ENCODE peak calls at places on chromosomes 7 and 10, in six cellular contexts. One of them, this sample, is unnamed.

GRCh38 chr10:111158601-111159000 is 81.8 kb downstream of the ADRA2A start:
- DNase-seq in colonic mucosa: no peak
- DNase-seq in fibroblast of lung: no peak
- DNase-seq in HCT116: no peak
- DNase-seq in IMR-90: no peak
- DNase-seq in PC-3: no peak
- DNase-seq in this sample: no peak

GRCh38 chr7:147829021-147829420 is 761.5 kb upstream of the C7orf33 start:
- DNase-seq in colonic mucosa: no peak
- DNase-seq in fibroblast of lung: no peak
- DNase-seq in HCT116: no peak
- DNase-seq in IMR-90: no peak
- DNase-seq in PC-3: no peak
- DNase-seq in this sample: no peak

GRCh38 chr7:27168265-27168947 is 3.1 kb upstream of the HOXA9 start:
- DNase-seq in colonic mucosa: peak
- DNase-seq in fibroblast of lung: no peak
- DNase-seq in HCT116: no peak
- DNase-seq in IMR-90: no peak
- DNase-seq in PC-3: peak
- DNase-seq in this sample: peak

GRCh38 chr10:82942572-82943091 is 1067.6 kb downstream of the NRG3 start:
- DNase-seq in colonic mucosa: no peak
- DNase-seq in fibroblast of lung: peak
- DNase-seq in HCT116: no peak
- DNase-seq in IMR-90: no peak
- DNase-seq in PC-3: no peak
- DNase-seq in this sample: peak

GRCh38 chr7:22393825-22394458 is 37.0 kb upstream of the RAPGEF5 start:
- DNase-seq in colonic mucosa: no peak
- DNase-seq in fibroblast of lung: no peak
- DNase-seq in HCT116: no peak
- DNase-seq in IMR-90: peak
- DNase-seq in PC-3: no peak
- DNase-seq in this sample: no peak

GRCh38 chr7:82167568-82168314 is 275.8 kb downstream of the CACNA2D1 start:
- DNase-seq in colonic mucosa: no peak
- DNase-seq in fibroblast of lung: no peak
- DNase-seq in HCT116: no peak
- DNase-seq in IMR-90: no peak
- DNase-seq in PC-3: no peak
- DNase-seq in this sample: no peak

GRCh38 chr10:10911471-10911921 is 106.2 kb upstream of the CELF2 start:
- DNase-seq in colonic mucosa: peak
- DNase-seq in fibroblast of lung: peak
- DNase-seq in HCT116: no peak
- DNase-seq in IMR-90: peak
- DNase-seq in PC-3: peak
- DNase-seq in this sample: peak

GRCh38 chr7:42085531-42085930 is 151.5 kb downstream of the GLI3 start:
- DNase-seq in colonic mucosa: no peak
- DNase-seq in fibroblast of lung: no peak
- DNase-seq in HCT116: no peak
- DNase-seq in IMR-90: no peak
- DNase-seq in PC-3: no peak
- DNase-seq in this sample: no peak

GRCh38 chr10:96387601-96388000 is 28.8 kb upstream of the OPALIN start:
- DNase-seq in colonic mucosa: no peak
- DNase-seq in fibroblast of lung: no peak
- DNase-seq in HCT116: no peak
- DNase-seq in IMR-90: no peak
- DNase-seq in PC-3: no peak
- DNase-seq in this sample: no peak

GRCh38 chr10:15787426-15787825 is 67.7 kb upstream of the ITGA8 start:
- DNase-seq in colonic mucosa: no peak
- DNase-seq in fibroblast of lung: no peak
- DNase-seq in HCT116: no peak
- DNase-seq in IMR-90: no peak
- DNase-seq in PC-3: no peak
- DNase-seq in this sample: no peak

GRCh38 chr7:42456267-42456666 is 219.3 kb upstream of the GLI3 start:
- DNase-seq in colonic mucosa: no peak
- DNase-seq in fibroblast of lung: no peak
- DNase-seq in HCT116: no peak
- DNase-seq in IMR-90: no peak
- DNase-seq in PC-3: no peak
- DNase-seq in this sample: no peak

GRCh38 chr10:76114556-76114955 is 683.1 kb downstream of the LRMDA start:
- DNase-seq in colonic mucosa: no peak
- DNase-seq in fibroblast of lung: no peak
- DNase-seq in HCT116: no peak
- DNase-seq in IMR-90: no peak
- DNase-seq in PC-3: peak
- DNase-seq in this sample: no peak

GRCh38 chr7:142859829-142860228 is 5.0 kb downstream of the EPHB6 start:
- DNase-seq in colonic mucosa: no peak
- DNase-seq in fibroblast of lung: peak
- DNase-seq in HCT116: no peak
- DNase-seq in IMR-90: peak
- DNase-seq in PC-3: peak
- DNase-seq in this sample: no peak

GRCh38 chr7:120360918-120361317 is 87.9 kb downstream of the KCND2 start:
- DNase-seq in colonic mucosa: no peak
- DNase-seq in fibroblast of lung: no peak
- DNase-seq in HCT116: no peak
- DNase-seq in IMR-90: no peak
- DNase-seq in PC-3: no peak
- DNase-seq in this sample: no peak

GRCh38 chr10:70284542-70285150 is 842 bp upstream of the NPFFR1 start:
- DNase-seq in colonic mucosa: no peak
- DNase-seq in fibroblast of lung: no peak
- DNase-seq in HCT116: no peak
- DNase-seq in IMR-90: no peak
- DNase-seq in PC-3: no peak
- DNase-seq in this sample: no peak

GRCh38 chr7:7416031-7416968 is 119.4 kb downstream of the COL28A1 start:
- DNase-seq in colonic mucosa: peak
- DNase-seq in fibroblast of lung: peak
- DNase-seq in HCT116: no peak
- DNase-seq in IMR-90: peak
- DNase-seq in PC-3: peak
- DNase-seq in this sample: no peak

GRCh38 chr10:11879387-11880168 is 56.4 kb downstream of the PROSER2 start:
- DNase-seq in colonic mucosa: no peak
- DNase-seq in fibroblast of lung: no peak
- DNase-seq in HCT116: no peak
- DNase-seq in IMR-90: no peak
- DNase-seq in PC-3: no peak
- DNase-seq in this sample: peak

GRCh38 chr10:17805921-17806577 is 3.1 kb upstream of the MRC1 start:
- DNase-seq in colonic mucosa: no peak
- DNase-seq in fibroblast of lung: no peak
- DNase-seq in HCT116: peak
- DNase-seq in IMR-90: no peak
- DNase-seq in PC-3: peak
- DNase-seq in this sample: no peak

GRCh38 chr7:3722396-3722846 is 421.4 kb downstream of the SDK1 start:
- DNase-seq in colonic mucosa: no peak
- DNase-seq in fibroblast of lung: peak
- DNase-seq in HCT116: peak
- DNase-seq in IMR-90: peak
- DNase-seq in PC-3: no peak
- DNase-seq in this sample: peak

GRCh38 chr7:18792866-18793595 is 297.5 kb downstream of the HDAC9 start:
- DNase-seq in colonic mucosa: no peak
- DNase-seq in fibroblast of lung: peak
- DNase-seq in HCT116: no peak
- DNase-seq in IMR-90: peak
- DNase-seq in PC-3: no peak
- DNase-seq in this sample: no peak

GRCh38 chr10:133324857-133325260 is 11.8 kb downstream of the CALY start:
- DNase-seq in colonic mucosa: no peak
- DNase-seq in fibroblast of lung: no peak
- DNase-seq in HCT116: no peak
- DNase-seq in IMR-90: no peak
- DNase-seq in PC-3: no peak
- DNase-seq in this sample: peak

GRCh38 chr7:74625446-74625845 is 32.1 kb upstream of the GTF2I start:
- DNase-seq in colonic mucosa: no peak
- DNase-seq in fibroblast of lung: peak
- DNase-seq in HCT116: no peak
- DNase-seq in IMR-90: peak
- DNase-seq in PC-3: peak
- DNase-seq in this sample: no peak

GRCh38 chr7:4612237-4612636 is 69.9 kb upstream of the FOXK1 start:
- DNase-seq in colonic mucosa: no peak
- DNase-seq in fibroblast of lung: no peak
- DNase-seq in HCT116: no peak
- DNase-seq in IMR-90: no peak
- DNase-seq in PC-3: no peak
- DNase-seq in this sample: peak

GRCh38 chr7:29878081-29878688 is 71.9 kb downstream of the WIPF3 start:
- DNase-seq in colonic mucosa: no peak
- DNase-seq in fibroblast of lung: peak
- DNase-seq in HCT116: no peak
- DNase-seq in IMR-90: peak
- DNase-seq in PC-3: peak
- DNase-seq in this sample: no peak

GRCh38 chr10:66747451-66747850 is 178.4 kb upstream of the LRRTM3 start:
- DNase-seq in colonic mucosa: no peak
- DNase-seq in fibroblast of lung: peak
- DNase-seq in HCT116: peak
- DNase-seq in IMR-90: peak
- DNase-seq in PC-3: peak
- DNase-seq in this sample: no peak

GRCh38 chr10:33333260-33334169 is 952 bp downstream of the NRP1 start:
- DNase-seq in colonic mucosa: peak
- DNase-seq in fibroblast of lung: no peak
- DNase-seq in HCT116: no peak
- DNase-seq in IMR-90: no peak
- DNase-seq in PC-3: peak
- DNase-seq in this sample: no peak

GRCh38 chr7:87599336-87599735 is 1.3 kb downstream of the ABCB1 start:
- DNase-seq in colonic mucosa: peak
- DNase-seq in fibroblast of lung: no peak
- DNase-seq in HCT116: no peak
- DNase-seq in IMR-90: no peak
- DNase-seq in PC-3: no peak
- DNase-seq in this sample: peak

DNA sequence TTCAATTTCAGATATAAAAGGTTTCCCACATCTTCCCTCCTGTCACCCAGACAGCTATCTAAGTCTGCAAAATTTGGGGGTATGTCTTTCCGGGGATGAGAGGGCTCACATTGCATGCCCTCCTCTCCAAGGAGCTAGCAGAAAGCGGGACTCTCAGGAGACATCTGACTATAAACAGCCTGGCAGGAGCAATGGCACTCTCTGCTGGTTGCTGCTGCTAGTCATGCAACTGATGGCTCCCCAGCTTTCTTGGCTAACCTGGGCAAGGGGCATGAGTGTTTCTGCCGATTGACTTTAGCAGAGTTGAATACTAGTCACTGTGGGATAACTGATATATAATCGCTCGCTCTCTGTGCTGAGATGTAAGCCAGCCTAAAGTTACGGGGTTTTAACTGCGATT is 12.0 kb downstream of the TBX20 start:
- DNase-seq in colonic mucosa: no peak
- DNase-seq in fibroblast of lung: no peak
- DNase-seq in HCT116: no peak
- DNase-seq in IMR-90: no peak
- DNase-seq in PC-3: peak
- DNase-seq in this sample: no peak
- TF ChIP-seq CTCF in colonic mucosa: no peak
- TF ChIP-seq CTCF in fibroblast of lung: no peak
- TF ChIP-seq CTCF in HCT116: peak
- TF ChIP-seq CTCF in IMR-90: no peak
- TF ChIP-seq CTCF in PC-3: no peak
- TF ChIP-seq CTCF in this sample: no peak

GRCh38 chr7:141072548-141073172 is 1.2 kb upstream of the TMEM178B start:
- DNase-seq in colonic mucosa: no peak
- DNase-seq in fibroblast of lung: peak
- DNase-seq in HCT116: no peak
- DNase-seq in IMR-90: peak
- DNase-seq in PC-3: peak
- DNase-seq in this sample: peak
- H3K9ac ChIP-seq in colonic mucosa: peak
- H3K9ac ChIP-seq in fibroblast of lung: no peak
- H3K9ac ChIP-seq in HCT116: no peak
- H3K9ac ChIP-seq in IMR-90: no peak
- H3K9ac ChIP-seq in PC-3: no peak
- H3K9ac ChIP-seq in this sample: no peak

DNA sequence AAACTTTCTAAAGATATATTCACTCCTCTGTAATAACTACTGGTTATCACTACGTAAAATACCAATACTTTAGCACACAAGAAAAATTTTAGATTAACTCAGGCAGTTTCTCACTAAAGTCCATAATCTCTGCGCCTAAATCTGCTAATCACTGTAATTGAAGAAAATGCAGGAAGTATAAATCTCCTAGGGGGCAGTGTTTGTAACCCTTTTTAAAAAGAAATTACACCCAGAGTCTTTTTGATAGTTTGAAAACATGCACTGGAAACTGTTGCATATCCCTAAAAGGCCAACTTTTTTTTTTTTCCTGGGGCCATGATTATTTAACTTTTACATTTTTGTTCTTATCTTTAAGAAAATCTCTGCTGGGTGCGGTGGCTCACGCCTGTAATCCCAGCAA is 209.6 kb downstream of the KIAA1217 start:
- DNase-seq in colonic mucosa: no peak
- DNase-seq in fibroblast of lung: peak
- DNase-seq in HCT116: no peak
- DNase-seq in IMR-90: no peak
- DNase-seq in PC-3: peak
- DNase-seq in this sample: no peak
- TF ChIP-seq CTCF in colonic mucosa: no peak
- TF ChIP-seq CTCF in fibroblast of lung: no peak
- TF ChIP-seq CTCF in HCT116: peak
- TF ChIP-seq CTCF in IMR-90: peak
- TF ChIP-seq CTCF in PC-3: peak
- TF ChIP-seq CTCF in this sample: peak

GRCh38 chr10:43252166-43252784 is 14.6 kb downstream of the RASGEF1A start:
- DNase-seq in colonic mucosa: peak
- DNase-seq in fibroblast of lung: no peak
- DNase-seq in HCT116: no peak
- DNase-seq in IMR-90: no peak
- DNase-seq in PC-3: no peak
- DNase-seq in this sample: peak

GRCh38 chr10:43249962-43250624 is 16.8 kb downstream of the RASGEF1A start:
- DNase-seq in colonic mucosa: no peak
- DNase-seq in fibroblast of lung: no peak
- DNase-seq in HCT116: no peak
- DNase-seq in IMR-90: no peak
- DNase-seq in PC-3: peak
- DNase-seq in this sample: peak

GRCh38 chr10:43251664-43252165 is 15.2 kb downstream of the RASGEF1A start:
- DNase-seq in colonic mucosa: peak
- DNase-seq in fibroblast of lung: no peak
- DNase-seq in HCT116: no peak
- DNase-seq in IMR-90: no peak
- DNase-seq in PC-3: no peak
- DNase-seq in this sample: peak

GRCh38 chr10:43250625-43250924 is 16.3 kb downstream of the RASGEF1A start:
- DNase-seq in colonic mucosa: no peak
- DNase-seq in fibroblast of lung: no peak
- DNase-seq in HCT116: no peak
- DNase-seq in IMR-90: no peak
- DNase-seq in PC-3: no peak
- DNase-seq in this sample: no peak

GRCh38 chr10:43250925-43251663 is 15.8 kb downstream of the RASGEF1A start:
- DNase-seq in colonic mucosa: peak
- DNase-seq in fibroblast of lung: no peak
- DNase-seq in HCT116: no peak
- DNase-seq in IMR-90: no peak
- DNase-seq in PC-3: no peak
- DNase-seq in this sample: peak
- H3K9ac ChIP-seq in colonic mucosa: no peak
- H3K9ac ChIP-seq in fibroblast of lung: no peak
- H3K9ac ChIP-seq in HCT116: no peak
- H3K9ac ChIP-seq in IMR-90: no peak
- H3K9ac ChIP-seq in PC-3: no peak
- H3K9ac ChIP-seq in this sample: no peak

This sample was measured in kidney.